ENCODE peak calls at places on chromosomes 4 and X, in six cellular contexts. One of them, this sample, is unnamed.

GRCh38 chrX:74420194-74421035 is 878 bp upstream of the SLC16A2 start:
- DNase-seq in A673: peak
- DNase-seq in cardiac muscle cell: peak
- DNase-seq in fibroblast of lung: peak
- DNase-seq in coronary artery: peak
- DNase-seq in HL-60: no peak
- DNase-seq in this sample: no peak

GRCh38 chr4:141391771-141392170 is 171.1 kb downstream of the ZNF330 start:
- DNase-seq in A673: no peak
- DNase-seq in fibroblast of lung: peak
- DNase-seq in cardiac muscle cell: no peak
- DNase-seq in coronary artery: no peak
- DNase-seq in HL-60: no peak
- DNase-seq in this sample: no peak

GRCh38 chr4:132540268-132540667 is 608.8 kb upstream of the PCDH10 start:
- DNase-seq in coronary artery: no peak
- DNase-seq in A673: no peak
- DNase-seq in fibroblast of lung: no peak
- DNase-seq in HL-60: no peak
- DNase-seq in cardiac muscle cell: peak
- DNase-seq in this sample: no peak

GRCh38 chrX:103017542-103017941 is 46.4 kb downstream of the BEX1 start:
- DNase-seq in A673: no peak
- DNase-seq in cardiac muscle cell: peak
- DNase-seq in fibroblast of lung: no peak
- DNase-seq in HL-60: no peak
- DNase-seq in coronary artery: no peak
- DNase-seq in this sample: no peak

GRCh38 chr4:22238742-22239141 is 277.1 kb downstream of the ADGRA3 start:
- DNase-seq in fibroblast of lung: no peak
- DNase-seq in HL-60: no peak
- DNase-seq in A673: peak
- DNase-seq in coronary artery: no peak
- DNase-seq in cardiac muscle cell: peak
- DNase-seq in this sample: no peak

GRCh38 chr4:184388106-184388505 is 86.2 kb downstream of the IRF2 start:
- DNase-seq in fibroblast of lung: no peak
- DNase-seq in coronary artery: no peak
- DNase-seq in HL-60: no peak
- DNase-seq in A673: no peak
- DNase-seq in cardiac muscle cell: peak
- DNase-seq in this sample: no peak

GRCh38 chr4:185742766-185743165 is 69.2 kb downstream of the SORBS2 start:
- DNase-seq in coronary artery: no peak
- DNase-seq in HL-60: no peak
- DNase-seq in fibroblast of lung: peak
- DNase-seq in cardiac muscle cell: no peak
- DNase-seq in A673: no peak
- DNase-seq in this sample: no peak

GRCh38 chr4:170675568-170676262 is 586.0 kb upstream of the AADAT start:
- DNase-seq in coronary artery: no peak
- DNase-seq in HL-60: no peak
- DNase-seq in A673: no peak
- DNase-seq in fibroblast of lung: peak
- DNase-seq in cardiac muscle cell: no peak
- DNase-seq in this sample: no peak

DNA sequence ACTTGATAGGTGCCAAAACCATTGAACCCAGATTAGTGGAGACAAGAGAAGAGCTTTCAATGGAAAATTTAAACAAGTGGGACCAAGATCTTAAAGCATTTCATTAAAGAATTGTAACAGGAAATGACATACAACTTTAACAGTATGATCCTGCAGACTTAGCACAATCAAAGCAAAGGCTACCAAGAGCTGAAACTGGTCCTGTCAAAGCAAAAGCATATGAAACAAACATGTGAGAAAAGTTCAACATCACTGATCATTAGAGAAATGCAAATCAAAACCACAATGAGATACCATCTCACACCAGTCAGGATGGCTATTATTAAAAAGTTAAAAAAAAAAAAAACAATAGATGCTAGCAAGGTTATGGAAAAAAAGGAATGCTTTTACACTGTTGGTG is 425.6 kb downstream of the IL1RAPL1 start:
- DNase-seq in fibroblast of lung: no peak
- DNase-seq in HL-60: no peak
- DNase-seq in coronary artery: no peak
- DNase-seq in A673: no peak
- DNase-seq in cardiac muscle cell: no peak
- DNase-seq in this sample: no peak
- TF ChIP-seq CTCF in fibroblast of lung: no peak
- TF ChIP-seq CTCF in HL-60: no peak
- TF ChIP-seq CTCF in coronary artery: no peak
- TF ChIP-seq CTCF in A673: no peak
- TF ChIP-seq CTCF in cardiac muscle cell: no peak
- TF ChIP-seq CTCF in this sample: no peak

GRCh38 chr4:150078041-150078995 is at the start of gene DCLK2:
- DNase-seq in HL-60: peak
- DNase-seq in coronary artery: peak
- DNase-seq in cardiac muscle cell: peak
- DNase-seq in fibroblast of lung: peak
- DNase-seq in A673: peak
- DNase-seq in this sample: peak
- H3K4me3 ChIP-seq in HL-60: peak
- H3K4me3 ChIP-seq in coronary artery: peak
- H3K4me3 ChIP-seq in cardiac muscle cell: peak
- H3K4me3 ChIP-seq in fibroblast of lung: peak
- H3K4me3 ChIP-seq in A673: peak
- H3K4me3 ChIP-seq in this sample: peak

GRCh38 chr4:183157215-183157614 is 58.2 kb downstream of the WWC2 start:
- DNase-seq in cardiac muscle cell: no peak
- DNase-seq in A673: no peak
- DNase-seq in HL-60: no peak
- DNase-seq in coronary artery: no peak
- DNase-seq in fibroblast of lung: no peak
- DNase-seq in this sample: no peak
- TF ChIP-seq CTCF in cardiac muscle cell: no peak
- TF ChIP-seq CTCF in A673: peak
- TF ChIP-seq CTCF in HL-60: no peak
- TF ChIP-seq CTCF in coronary artery: no peak
- TF ChIP-seq CTCF in fibroblast of lung: peak
- TF ChIP-seq CTCF in this sample: no peak

GRCh38 chr4:186840222-186840701 is 116.6 kb upstream of the FAT1 start:
- DNase-seq in A673: no peak
- DNase-seq in cardiac muscle cell: no peak
- DNase-seq in HL-60: no peak
- DNase-seq in coronary artery: no peak
- DNase-seq in fibroblast of lung: peak
- DNase-seq in this sample: no peak
- H3K4me3 ChIP-seq in A673: no peak
- H3K4me3 ChIP-seq in cardiac muscle cell: no peak
- H3K4me3 ChIP-seq in HL-60: no peak
- H3K4me3 ChIP-seq in coronary artery: peak
- H3K4me3 ChIP-seq in fibroblast of lung: peak
- H3K4me3 ChIP-seq in this sample: no peak

GRCh38 chr4:32778025-32778424 is 2057.9 kb downstream of the PCDH7 start:
- DNase-seq in cardiac muscle cell: no peak
- DNase-seq in fibroblast of lung: no peak
- DNase-seq in HL-60: no peak
- DNase-seq in coronary artery: no peak
- DNase-seq in A673: no peak
- DNase-seq in this sample: no peak

GRCh38 chr4:32778938-32779337 is 2058.8 kb downstream of the PCDH7 start:
- DNase-seq in coronary artery: no peak
- DNase-seq in fibroblast of lung: no peak
- DNase-seq in A673: no peak
- DNase-seq in HL-60: no peak
- DNase-seq in cardiac muscle cell: no peak
- DNase-seq in this sample: no peak

GRCh38 chr4:32776435-32777203 is 2056.4 kb downstream of the PCDH7 start:
- DNase-seq in cardiac muscle cell: no peak
- DNase-seq in HL-60: no peak
- DNase-seq in A673: no peak
- DNase-seq in fibroblast of lung: no peak
- DNase-seq in coronary artery: no peak
- DNase-seq in this sample: no peak

GRCh38 chr4:32775049-32775448 is 2054.9 kb downstream of the PCDH7 start:
- DNase-seq in HL-60: peak
- DNase-seq in fibroblast of lung: peak
- DNase-seq in coronary artery: no peak
- DNase-seq in cardiac muscle cell: peak
- DNase-seq in A673: peak
- DNase-seq in this sample: no peak
- TF ChIP-seq CTCF in HL-60: no peak
- TF ChIP-seq CTCF in fibroblast of lung: peak
- TF ChIP-seq CTCF in coronary artery: no peak
- TF ChIP-seq CTCF in cardiac muscle cell: peak
- TF ChIP-seq CTCF in A673: peak
- TF ChIP-seq CTCF in this sample: no peak

DNA sequence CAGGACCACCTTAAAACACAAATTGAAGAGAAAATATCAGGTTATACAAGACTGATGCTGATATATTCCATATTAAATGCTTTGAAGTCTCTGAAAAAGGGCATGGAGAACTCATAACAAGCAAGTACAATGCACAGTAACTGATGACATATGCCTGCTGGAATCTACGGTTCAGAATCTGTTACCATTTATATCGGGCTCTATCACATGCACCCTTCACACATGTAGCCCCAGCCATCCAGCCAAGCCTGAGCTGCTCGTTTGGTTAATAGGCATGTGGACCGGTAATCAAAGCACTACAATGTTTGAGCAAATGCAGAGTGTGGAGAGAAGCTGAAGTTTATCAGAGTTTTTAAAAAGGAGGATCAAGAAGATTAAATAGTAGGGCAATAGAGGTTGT is 11.8 kb downstream of the COMMD8 start:
- DNase-seq in HL-60: no peak
- DNase-seq in coronary artery: no peak
- DNase-seq in cardiac muscle cell: no peak
- DNase-seq in fibroblast of lung: peak
- DNase-seq in A673: no peak
- DNase-seq in this sample: no peak
- H3K4me3 ChIP-seq in HL-60: no peak
- H3K4me3 ChIP-seq in coronary artery: no peak
- H3K4me3 ChIP-seq in cardiac muscle cell: no peak
- H3K4me3 ChIP-seq in fibroblast of lung: no peak
- H3K4me3 ChIP-seq in A673: no peak
- H3K4me3 ChIP-seq in this sample: no peak